ENCODE peak calls at places on chromosomes 16 and 17, in nine cellular contexts. Y is fibroblast of the aortic adventitia; E is stomach; R is CD4-positive, alpha-beta T cell; V is psoas muscle; A is lung; X is fibroblast of pulmonary artery; K is neural crest cell; L is sigmoid colon. U is an unnamed sample.

GRCh38 chr16:21057875-21058274 is 92.8 kb downstream of the DNAH3 start:
- DNase-seq in Y (no peak), K (no peak), X (no peak), E (no peak), A (no peak), L (no peak), V (no peak), R (no peak), U (no peak)

GRCh38 chr16:72240949-72241348 is 69.0 kb upstream of the PMFBP1 start:
- DNase-seq in L (no peak), A (no peak), X (no peak), K (no peak), R (no peak), V (no peak), Y (no peak), E (no peak), U (no peak)

GRCh38 chr17:62819511-62820221 is 11.6 kb upstream of the MARCHF10 start:
- DNase-seq in Y (peak), K (peak), V (peak), E (peak), A (peak), L (peak), R (no peak), X (peak), U (no peak)

GRCh38 chr17:78351449-78352006 is 8.3 kb downstream of the SOCS3 start:
- DNase-seq in A (peak), L (peak), X (peak), Y (peak), K (no peak), V (peak), E (peak), R (no peak), U (peak)

GRCh38 chr16:61887903-61888302 is 148.3 kb downstream of the CDH8 start:
- DNase-seq in R (no peak), V (no peak), X (peak), K (no peak), L (no peak), Y (no peak), A (no peak), E (no peak), U (no peak)

GRCh38 chr17:40190197-40191021 is 13.1 kb downstream of the RAPGEFL1 start:
- DNase-seq in E (no peak), K (no peak), X (no peak), Y (no peak), R (peak), L (no peak), A (no peak), V (no peak), U (no peak)

GRCh38 chr17:55909776-55910175 is 158.9 kb downstream of the PCTP start:
- DNase-seq in V (no peak), L (no peak), R (no peak), X (no peak), Y (no peak), A (no peak), K (no peak), E (no peak), U (no peak)

GRCh38 chr16:23333962-23334361 is 31.9 kb downstream of the SCNN1B start:
- DNase-seq in R (no peak), E (no peak), K (no peak), V (no peak), Y (no peak), L (no peak), A (no peak), X (no peak), U (no peak)

GRCh38 chr17:5665164-5665563 is 80.9 kb upstream of the NLRP1 start:
- DNase-seq in X (no peak), L (no peak), V (no peak), K (no peak), A (no peak), R (no peak), E (no peak), Y (no peak), U (no peak)

GRCh38 chr17:70767102-70767701 is 597.9 kb downstream of the KCNJ2 start:
- DNase-seq in R (no peak), K (peak), L (no peak), Y (peak), E (no peak), V (no peak), X (peak), A (no peak), U (no peak)

GRCh38 chr16:50293041-50293783 is 26.9 kb downstream of the ADCY7 start:
- DNase-seq in Y (no peak), V (peak), E (no peak), K (no peak), R (no peak), L (no peak), X (no peak), A (no peak), U (no peak)

GRCh38 chr17:5931611-5932010 is 138.6 kb upstream of the WSCD1 start:
- DNase-seq in A (no peak), R (no peak), L (no peak), V (no peak), K (no peak), X (no peak), E (no peak), Y (no peak), U (no peak)

GRCh38 chr17:29682054-29682453 is 59.3 kb upstream of the CORO6 start:
- DNase-seq in K (no peak), R (no peak), X (no peak), A (no peak), E (no peak), Y (no peak), L (no peak), V (no peak), U (no peak)
- TF ChIP-seq CTCF in K (no peak), R (no peak), X (no peak), A (no peak), E (no peak), Y (peak), L (no peak), V (no peak), U (no peak)

DNA sequence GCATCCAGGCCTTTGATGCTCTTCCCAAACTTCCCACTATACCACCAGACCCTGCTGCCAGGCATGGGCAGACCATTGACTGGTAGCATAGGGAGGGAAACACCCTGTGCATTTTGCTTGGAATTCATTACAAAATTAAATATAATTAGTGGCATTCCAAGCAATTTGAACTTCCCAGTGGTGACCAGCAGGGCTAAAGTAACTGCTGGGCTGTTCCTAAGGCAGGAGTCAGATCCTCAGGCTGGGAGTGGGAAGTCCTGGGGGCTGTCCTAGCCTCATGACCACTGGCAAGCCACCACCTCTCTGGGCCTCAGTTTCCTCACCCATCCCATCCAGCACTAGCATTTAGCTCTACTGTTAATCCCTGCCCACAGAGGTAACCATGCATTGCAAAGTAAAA is 3.7 kb downstream of the PRR15L start:
- DNase-seq in V (no peak), K (no peak), R (no peak), Y (no peak), A (no peak), L (no peak), E (no peak), X (no peak), U (no peak)
- TF ChIP-seq CTCF in V (no peak), K (peak), R (no peak), Y (peak), A (no peak), L (no peak), E (no peak), X (no peak), U (no peak)

GRCh38 chr16:14444979-14445810 is 184.9 kb downstream of the PARN start:
- DNase-seq in R (no peak), V (no peak), A (no peak), E (no peak), Y (no peak), X (no peak), L (no peak), K (no peak), U (no peak)
- TF ChIP-seq CTCF in R (no peak), V (no peak), A (no peak), E (no peak), Y (no peak), X (no peak), L (no peak), K (no peak), U (no peak)

GRCh38 chr17:7857724-7858486 is at the start of gene CYB5D1:
- DNase-seq in R (peak), V (peak), X (peak), A (peak), Y (peak), K (peak), L (peak), E (peak), U (peak)

GRCh38 chr17:7855643-7856080 is 796 bp downstream of the TMEM88 start:
- DNase-seq in Y (no peak), L (peak), E (no peak), X (no peak), V (peak), R (no peak), A (no peak), K (peak), U (no peak)

GRCh38 chr17:7858487-7858832 is 657 bp downstream of the CYB5D1 start:
- DNase-seq in V (peak), R (no peak), L (peak), X (peak), E (no peak), Y (peak), K (no peak), A (no peak), U (no peak)

GRCh38 chr17:7856081-7856791 is 1.1 kb downstream of the NAA38 start:
- DNase-seq in X (peak), R (no peak), V (peak), E (no peak), K (peak), A (no peak), Y (peak), L (peak), U (no peak)

GRCh38 chr17:7856840-7857723 is at the start of gene NAA38:
- DNase-seq in Y (peak), L (peak), K (peak), A (peak), X (peak), R (peak), E (peak), V (peak), U (peak)
- TF ChIP-seq CTCF in Y (peak), L (peak), K (peak), A (peak), X (peak), R (no peak), E (no peak), V (peak), U (no peak)

GRCh38 chr17:75758131-75758905 is 6.7 kb downstream of the GALK1 start:
- DNase-seq in X (no peak), Y (no peak), L (no peak), V (peak), K (no peak), A (no peak), R (no peak), E (no peak), U (no peak)
- TF ChIP-seq CTCF in X (peak), Y (peak), L (no peak), V (no peak), K (no peak), A (no peak), R (no peak), E (no peak), U (no peak)

DNA sequence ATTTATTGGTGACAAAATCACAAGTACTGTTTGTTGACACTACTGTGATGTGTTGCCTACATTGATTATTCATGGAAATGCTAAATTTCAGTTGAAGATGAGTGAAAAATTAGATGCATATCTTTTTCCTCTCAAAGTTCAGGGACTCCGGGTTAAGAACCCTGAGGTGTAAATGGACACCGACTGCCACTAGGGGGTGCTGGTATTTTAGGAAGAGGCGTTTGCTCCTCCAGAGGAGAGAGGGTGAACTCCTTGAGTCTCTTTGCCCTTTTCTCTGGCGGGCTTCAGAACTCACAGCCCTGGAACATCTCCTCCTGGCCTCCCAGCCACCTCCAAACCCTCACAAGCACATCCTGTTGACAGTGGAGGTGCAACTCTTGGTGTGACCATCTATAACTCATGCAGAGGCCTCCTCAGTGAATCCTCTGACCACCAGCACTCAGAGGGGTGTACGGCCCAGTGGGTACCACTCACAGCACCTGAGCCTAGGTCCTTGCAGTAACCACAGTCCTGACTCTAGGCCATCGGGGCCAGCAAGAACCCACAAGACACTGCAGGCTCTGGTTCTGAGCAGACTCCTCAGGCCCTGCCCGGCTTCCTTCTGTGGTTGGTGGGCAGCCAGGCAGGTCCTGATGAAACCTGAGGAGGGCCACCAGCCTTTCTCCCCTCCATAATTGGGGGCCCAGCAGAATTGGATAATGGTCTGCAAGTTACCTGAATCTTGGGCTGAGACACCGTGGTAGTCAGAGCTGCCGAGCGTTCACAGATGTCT is 26.2 kb upstream of the PIK3R5 start:
- DNase-seq in E (peak), X (peak), A (peak), K (peak), R (peak), L (peak), Y (peak), V (peak), U (peak)
- TF ChIP-seq CTCF in E (no peak), X (peak), A (peak), K (peak), R (peak), L (peak), Y (peak), V (peak), U (peak)

GRCh38 chr16:75109732-75110243 is 6.8 kb downstream of the LDHD start:
- DNase-seq in L (peak), R (no peak), A (no peak), E (peak), X (no peak), V (peak), K (no peak), Y (no peak), U (no peak)
- TF ChIP-seq CTCF in L (no peak), R (no peak), A (no peak), E (no peak), X (no peak), V (peak), K (no peak), Y (no peak), U (no peak)

GRCh38 chr16:51374790-51375189 is 223.7 kb upstream of the SALL1 start:
- DNase-seq in X (no peak), A (no peak), K (no peak), R (no peak), E (no peak), Y (no peak), L (no peak), V (no peak), U (no peak)

GRCh38 chr16:51374346-51374745 is 223.3 kb upstream of the SALL1 start:
- DNase-seq in A (no peak), K (no peak), L (no peak), X (peak), Y (peak), E (no peak), V (no peak), R (no peak), U (no peak)

DNA sequence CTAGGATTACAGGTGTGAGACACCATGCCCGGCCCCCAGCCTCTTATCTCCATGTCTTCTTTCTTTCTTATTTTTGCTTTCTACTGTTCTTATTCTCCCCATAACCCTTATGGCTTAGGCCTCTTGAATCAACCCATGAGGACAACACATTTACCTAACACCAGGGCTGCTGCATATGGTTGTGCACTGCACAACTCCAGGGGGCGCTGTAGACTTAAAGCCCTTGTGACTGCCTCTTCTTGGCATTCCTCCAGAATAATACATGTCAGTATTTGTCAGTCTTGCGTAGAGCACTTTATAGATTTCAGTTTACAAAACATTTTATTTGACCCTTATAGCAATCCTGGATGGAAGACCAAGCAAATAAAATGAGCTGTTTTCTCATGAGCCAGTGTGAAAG is 225.0 kb upstream of the SALL1 start:
- DNase-seq in Y (no peak), R (no peak), V (no peak), X (no peak), K (no peak), A (no peak), L (no peak), E (no peak), U (no peak)
- TF ChIP-seq CTCF in Y (peak), R (no peak), V (no peak), X (no peak), K (peak), A (no peak), L (no peak), E (no peak), U (no peak)

DNA sequence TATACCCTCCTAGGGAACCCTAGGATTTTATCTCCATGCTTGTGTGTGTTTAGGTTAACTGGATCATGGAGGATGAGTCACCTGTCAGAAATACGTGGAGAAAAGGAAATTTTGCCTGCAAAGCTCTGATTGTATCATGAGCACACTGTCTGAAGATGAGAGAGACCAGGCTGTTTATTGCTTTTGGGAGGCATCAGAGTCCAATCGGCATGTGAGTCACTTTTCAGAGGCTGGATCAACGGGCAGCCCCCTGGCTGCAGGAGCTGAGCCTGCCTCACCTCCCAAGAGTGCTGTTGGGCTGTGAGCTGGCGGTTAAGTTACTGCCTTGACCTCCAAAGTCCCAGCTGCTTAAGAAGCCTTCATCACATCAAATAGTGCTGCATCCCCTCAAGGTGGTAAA is 41.5 kb upstream of the MED9 start:
- DNase-seq in K (no peak), L (no peak), E (no peak), R (no peak), X (peak), A (no peak), Y (peak), V (no peak), U (no peak)
- TF ChIP-seq CTCF in K (peak), L (no peak), E (no peak), R (no peak), X (peak), A (no peak), Y (peak), V (no peak), U (no peak)